ENCODE peak calls at places on chromosomes 6 and 20, in six cellular contexts. C is pancreas, V is upper lobe of left lung, S is putamen, K is A549, F is T follicular helper cell. H is an unnamed sample.

GRCh38 chr6:43277643-43278523 is 20.2 kb upstream of the SLC22A7 start:
- DNase-seq in C (no peak), F (no peak), V (no peak), S (peak; percentile 26), K (no peak), H (no peak)

GRCh38 chr6:91082311-91082803 is 495.5 kb upstream of the MAP3K7 start:
- DNase-seq in V (no peak), K (no peak), S (no peak), C (no peak), F (no peak), H (no peak)

GRCh38 chr6:13406051-13406477 is 77.7 kb upstream of the TBC1D7 start:
- DNase-seq in V (peak; percentile 56), S (no peak), F (no peak), K (no peak), C (peak; percentile 4), H (no peak)

GRCh38 chr6:169252805-169253189 is 849 bp downstream of the THBS2 start:
- DNase-seq in V (peak; percentile 44), C (no peak), F (no peak), K (no peak), S (no peak), H (no peak)

GRCh38 chr6:144710207-144710606 is 425.1 kb downstream of the UTRN start:
- DNase-seq in S (no peak), K (peak; percentile 3), C (no peak), V (no peak), F (no peak), H (no peak)

GRCh38 chr6:161545741-161546140 is 271.9 kb upstream of the AGPAT4 start:
- DNase-seq in C (no peak), K (no peak), V (no peak), F (no peak), S (no peak), H (no peak)

GRCh38 chr6:81878479-81878878 is 126.0 kb upstream of the TENT5A start:
- DNase-seq in F (no peak), C (no peak), S (no peak), V (no peak), K (no peak), H (no peak)

GRCh38 chr6:48136856-48137255 is 25.9 kb upstream of the PTCHD4 start:
- DNase-seq in C (no peak), S (no peak), K (no peak), V (no peak), F (no peak), H (no peak)

GRCh38 chr6:13373919-13374318 is 45.6 kb upstream of the TBC1D7 start:
- DNase-seq in K (no peak), F (no peak), S (no peak), C (no peak), V (no peak), H (no peak)

GRCh38 chr20:23445596-23446217 is 6.2 kb downstream of the CSTL1 start:
- DNase-seq in C (no peak), V (no peak), S (no peak), K (peak; percentile 27), F (no peak), H (no peak)

GRCh38 chr6:27809067-27809938 is 102.9 kb downstream of the OR2B2 start:
- DNase-seq in K (no peak), C (no peak), V (no peak), F (no peak), S (no peak), H (no peak)

GRCh38 chr20:25336561-25337422 is 53.8 kb downstream of the ABHD12 start:
- DNase-seq in V (no peak), S (no peak), C (peak; percentile 42), K (peak; percentile 33), F (no peak), H (no peak)

GRCh38 chr6:42104095-42104806 is 38.2 kb downstream of the C6orf132 start:
- DNase-seq in K (no peak), F (peak; percentile 41), V (peak; percentile 90), S (peak; percentile 51), C (no peak), H (peak; percentile 57)

GRCh38 chr6:7432391-7433207 is 43.0 kb downstream of the RIOK1 start:
- DNase-seq in K (no peak), V (no peak), C (no peak), F (no peak), S (no peak), H (no peak)

GRCh38 chr20:44908987-44909871 is 631 bp upstream of the PABPC1L start:
- DNase-seq in C (no peak), F (no peak), K (no peak), S (no peak), V (no peak), H (no peak)

GRCh38 chr20:22446613-22447447 is 137.5 kb downstream of the FOXA2 start:
- DNase-seq in C (no peak), V (peak; percentile 65), K (no peak), F (no peak), S (no peak), H (no peak)

GRCh38 chr20:6164421-6165341 is 41.9 kb upstream of the FERMT1 start:
- DNase-seq in V (peak; percentile 54), K (no peak), S (no peak), C (no peak), F (no peak), H (no peak)

GRCh38 chr6:169173532-169174268 is 79.9 kb downstream of the THBS2 start:
- DNase-seq in S (no peak), C (no peak), V (no peak), F (no peak), K (no peak), H (no peak)

GRCh38 chr20:12528591-12529041 is 480.2 kb upstream of the SPTLC3 start:
- DNase-seq in K (no peak), S (no peak), F (no peak), C (no peak), V (no peak), H (no peak)

GRCh38 chr6:136607932-136608772 is 57.9 kb upstream of the MAP7 start:
- DNase-seq in S (peak; percentile 41), K (peak; percentile 38), V (peak; percentile 82), F (peak; percentile 74), C (peak; percentile 70), H (peak; percentile 80)

GRCh38 chr6:149895702-149896310 is 2.1 kb downstream of the RAET1E start:
- DNase-seq in F (peak; percentile 12), V (peak; percentile 73), K (peak; percentile 46), C (no peak), S (no peak), H (no peak)

GRCh38 chr6:33672808-33673207 is 38.7 kb downstream of the UQCC2 start:
- DNase-seq in V (no peak), K (peak; percentile 78), S (no peak), C (no peak), F (no peak), H (no peak)

GRCh38 chr20:51492167-51493092 is 50.1 kb downstream of the NFATC2 start:
- DNase-seq in S (no peak), C (peak; percentile 71), K (no peak), V (peak; percentile 46), F (no peak), H (no peak)

GRCh38 chr20:23118766-23119165 is 32.6 kb upstream of the CD93 start:
- DNase-seq in S (no peak), F (no peak), C (no peak), K (no peak), V (no peak), H (no peak)

GRCh38 chr6:143248359-143248758 is 187.7 kb downstream of the AIG1 start:
- DNase-seq in F (no peak), S (no peak), V (no peak), C (no peak), K (no peak), H (no peak)

GRCh38 chr20:63009044-63009961 is 2.5 kb upstream of the BHLHE23 start:
- DNase-seq in C (peak; percentile 54), K (peak; percentile 95), F (peak; percentile 73), S (peak; percentile 39), V (peak; percentile 60), H (peak; percentile 94)

GRCh38 chr6:144334150-144334708 is 49.1 kb downstream of the UTRN start:
- DNase-seq in S (no peak), V (peak; percentile 74), K (no peak), F (peak; percentile 62), C (no peak), H (peak; percentile 63)

GRCh38 chr20:37955511-37955910 is 52.6 kb downstream of the VSTM2L start:
- DNase-seq in C (no peak), F (no peak), K (no peak), S (no peak), V (peak; percentile 1), H (no peak)

GRCh38 chr6:44715188-44715587 is 327.7 kb downstream of the CDC5L start:
- DNase-seq in S (no peak), K (no peak), V (no peak), C (no peak), F (no peak), H (no peak)

GRCh38 chr6:84118191-84118590 is 84.6 kb downstream of the MRAP2 start:
- DNase-seq in K (no peak), S (no peak), C (no peak), F (no peak), V (no peak), H (no peak)

GRCh38 chr6:168724033-168724432 is 283.0 kb downstream of the SMOC2 start:
- DNase-seq in S (no peak), C (no peak), F (no peak), V (no peak), K (no peak), H (no peak)

GRCh38 chr6:141988954-141989705 is 143.6 kb upstream of the GJE1 start:
- DNase-seq in S (no peak), C (no peak), K (peak; percentile 20), V (no peak), F (no peak), H (no peak)

GRCh38 chr6:16769131-16769985 is 8.1 kb upstream of the ATXN1 start:
- DNase-seq in V (peak; percentile 84), F (peak; percentile 59), C (peak; percentile 47), K (peak; percentile 49), S (no peak), H (no peak)

GRCh38 chr6:149820506-149820905 is 43.7 kb downstream of the LRP11 start:
- DNase-seq in K (no peak), C (no peak), F (no peak), V (no peak), S (no peak), H (no peak)

GRCh38 chr6:135701426-135701825 is 150.1 kb upstream of the PDE7B start:
- DNase-seq in S (no peak), V (no peak), F (no peak), K (no peak), C (no peak), H (no peak)

H was measured in memory B cell.